ENCODE peak calls at places on chromosome 17, in ten cellular contexts. Q, R, N, B, D, V, A, W, O and S are unnamed samples.

GRCh38 chr17:12020595-12021590 is at the start of gene MAP2K4:
- DNase-seq in Q (peak), R (peak), N (peak), B (peak), D (peak), V (peak), A (peak), W (peak), O (peak), S (peak)

GRCh38 chr17:80290199-80290598 is 29.5 kb downstream of the RNF213 start:
- DNase-seq in Q (no peak), R (no peak), N (no peak), B (no peak), D (no peak), V (no peak), A (no peak), W (no peak), O (no peak), S (no peak)

GRCh38 chr17:72359811-72360210 is 239.0 kb downstream of the SOX9 start:
- DNase-seq in Q (no peak), R (no peak), N (no peak), B (no peak), D (no peak), V (no peak), A (no peak), W (no peak), O (no peak), S (no peak)

GRCh38 chr17:1776857-1777256 is 15.0 kb downstream of the SERPINF1 start:
- DNase-seq in Q (no peak), R (no peak), N (no peak), B (no peak), D (no peak), V (no peak), A (no peak), W (no peak), O (no peak), S (no peak)

GRCh38 chr17:77147357-77147801 is 6.6 kb downstream of the SEC14L1 start:
- DNase-seq in Q (no peak), R (no peak), N (no peak), B (no peak), D (no peak), V (no peak), A (no peak), W (no peak), O (no peak), S (no peak)

GRCh38 chr17:64183815-64184397 is 54.0 kb upstream of the ERN1 start:
- DNase-seq in Q (no peak), R (no peak), N (no peak), B (no peak), D (no peak), V (peak), A (no peak), W (no peak), O (no peak), S (no peak)

GRCh38 chr17:68019336-68019674 is 16.2 kb upstream of the KPNA2 start:
- DNase-seq in Q (no peak), R (no peak), N (no peak), B (no peak), D (no peak), V (no peak), A (no peak), W (no peak), O (no peak), S (no peak)

GRCh38 chr17:21218101-21218500 is 4.1 kb upstream of the TMEM11 start:
- DNase-seq in Q (no peak), R (no peak), N (peak), B (no peak), D (no peak), V (no peak), A (no peak), W (no peak), O (peak), S (no peak)

GRCh38 chr17:7523033-7523432 is 25.8 kb upstream of the TNFSF12 start:
- DNase-seq in Q (peak), R (no peak), N (peak), B (no peak), D (no peak), V (peak), A (no peak), W (peak), O (peak), S (no peak)

GRCh38 chr17:79003661-79004411 is 5.7 kb downstream of the CANT1 start:
- DNase-seq in Q (no peak), R (no peak), N (no peak), B (no peak), D (no peak), V (no peak), A (no peak), W (no peak), O (peak), S (no peak)

GRCh38 chr17:45222273-45222993 is 748 bp downstream of the FMNL1 start:
- DNase-seq in Q (no peak), R (no peak), N (peak), B (no peak), D (no peak), V (no peak), A (no peak), W (no peak), O (peak), S (no peak)

GRCh38 chr17:32111141-32111771 is 31.0 kb upstream of the RHOT1 start:
- DNase-seq in Q (peak), R (no peak), N (peak), B (no peak), D (no peak), V (peak), A (no peak), W (no peak), O (peak), S (peak)

GRCh38 chr17:28552201-28552999 is at the start of gene UNC119:
- DNase-seq in Q (peak), R (peak), N (peak), B (peak), D (peak), V (peak), A (peak), W (peak), O (peak), S (peak)

GRCh38 chr17:37713624-37714023 is 31.2 kb downstream of the HNF1B start:
- DNase-seq in Q (no peak), R (no peak), N (no peak), B (no peak), D (no peak), V (no peak), A (no peak), W (no peak), O (no peak), S (no peak)

GRCh38 chr17:67059372-67059771 is 15.0 kb downstream of the CACNG1 start:
- DNase-seq in Q (no peak), R (no peak), N (no peak), B (peak), D (no peak), V (no peak), A (no peak), W (no peak), O (no peak), S (no peak)

GRCh38 chr17:50406578-50406977 is 9.3 kb upstream of the LRRC59 start:
- DNase-seq in Q (no peak), R (no peak), N (no peak), B (no peak), D (no peak), V (no peak), A (no peak), W (no peak), O (no peak), S (no peak)

GRCh38 chr17:19023209-19023999 is 18.8 kb upstream of the FAM83G start:
- DNase-seq in Q (no peak), R (no peak), N (no peak), B (no peak), D (no peak), V (no peak), A (no peak), W (no peak), O (no peak), S (no peak)

GRCh38 chr17:81397314-81398169 is 2.3 kb downstream of the BAHCC1 start:
- DNase-seq in Q (peak), R (no peak), N (peak), B (peak), D (peak), V (peak), A (peak), W (no peak), O (peak), S (peak)

GRCh38 chr17:82959242-82959930 is 119.6 kb upstream of the ZNF750 start:
- DNase-seq in Q (no peak), R (no peak), N (no peak), B (no peak), D (no peak), V (no peak), A (no peak), W (no peak), O (no peak), S (no peak)

GRCh38 chr17:31649302-31649701 is 209.7 kb downstream of the COPRS start:
- DNase-seq in Q (no peak), R (no peak), N (no peak), B (no peak), D (no peak), V (no peak), A (no peak), W (no peak), O (no peak), S (no peak)

GRCh38 chr17:9932481-9932880 is 27.4 kb upstream of the RCVRN start:
- DNase-seq in Q (no peak), R (no peak), N (no peak), B (no peak), D (no peak), V (peak), A (no peak), W (no peak), O (no peak), S (no peak)

GRCh38 chr17:2415081-2415480 is 14.2 kb upstream of the MNT start:
- DNase-seq in Q (no peak), R (no peak), N (no peak), B (no peak), D (no peak), V (no peak), A (no peak), W (no peak), O (no peak), S (no peak)